ENCODE peak calls at places on chromosomes 3 and 15, in seven cellular contexts. R is kidney tubule cell; A is NCI-H524 treated with DMSO at 0.1 percent for 48 hours; X is right atrium auricular region; T is KBM-7; B is activated T-cell treated with anti-CD3 and anti-CD28 coated beads, Interleukin-2, amount 50 U/mL, for 72 hours; G is heart left ventricle. H is an unnamed sample.

GRCh38 chr3:190073264-190073663 is 47.4 kb downstream of the P3H2 start:
- DNase-seq in X (no peak), A (no peak), G (no peak), R (peak; percentile 90), T (no peak), B (no peak), H (no peak)

GRCh38 chr15:39782441-39783138 is at the start of gene FSIP1:
- DNase-seq in R (peak; percentile 97), T (peak; percentile 97), B (peak; percentile 97), G (peak; percentile 96), X (peak; percentile 96), A (peak; percentile 79), H (peak; percentile 99)

GRCh38 chr3:131110087-131110486 is 83.4 kb downstream of the NEK11 start:
- DNase-seq in B (no peak), X (no peak), G (no peak), A (no peak), T (no peak), R (peak; percentile 80), H (no peak)

GRCh38 chr3:10596746-10597448 is 91.5 kb upstream of the ATP2B2 start:
- DNase-seq in X (no peak), A (peak; percentile 84), G (no peak), R (no peak), B (no peak), T (no peak), H (no peak)

GRCh38 chr3:131142580-131142979 is 115.9 kb downstream of the NEK11 start:
- DNase-seq in G (no peak), A (no peak), B (no peak), T (peak; percentile 14), R (no peak), X (no peak), H (no peak)

GRCh38 chr3:177944228-177944661 is 592.0 kb upstream of the KCNMB2 start:
- DNase-seq in A (no peak), B (no peak), R (no peak), G (no peak), X (no peak), T (peak; percentile 94), H (no peak)

GRCh38 chr3:141913150-141913811 is 36.8 kb downstream of the ATP1B3 start:
- DNase-seq in B (peak; percentile 52), G (peak; percentile 25), X (no peak), A (peak; percentile 53), T (peak; percentile 75), R (peak; percentile 61), H (no peak)

GRCh38 chr3:13420051-13420816 is at the start of gene NUP210:
- DNase-seq in B (peak; percentile 83), X (no peak), T (peak; percentile 36), R (peak; percentile 64), G (no peak), A (no peak), H (peak; percentile 60)

GRCh38 chr15:67201136-67201535 is 53.3 kb downstream of the AAGAB start:
- DNase-seq in R (peak; percentile 73), B (no peak), A (no peak), G (no peak), T (peak; percentile 75), X (no peak), H (no peak)

GRCh38 chr3:66860771-66861170 is 137.3 kb upstream of the KBTBD8 start:
- DNase-seq in T (no peak), X (no peak), R (peak; percentile 54), G (no peak), B (no peak), A (no peak), H (no peak)

GRCh38 chr3:1692428-1692827 is 406.2 kb upstream of the CNTN4 start:
- DNase-seq in G (no peak), R (no peak), B (no peak), A (no peak), T (no peak), X (no peak), H (no peak)

GRCh38 chr15:101329867-101330380 is 34.9 kb upstream of the SNRPA1 start:
- DNase-seq in T (no peak), R (no peak), B (no peak), X (no peak), G (no peak), A (no peak), H (no peak)

GRCh38 chr3:111610189-111610588 is 15.0 kb upstream of the ZBED2 start:
- DNase-seq in R (no peak), B (peak; percentile 59), G (no peak), T (peak; percentile 2), X (no peak), A (no peak), H (no peak)

GRCh38 chr15:63466378-63467192 is 37.8 kb upstream of the USP3 start:
- DNase-seq in T (peak; percentile 93), G (peak; percentile 25), B (peak; percentile 66), A (peak; percentile 60), R (peak; percentile 75), X (no peak), H (no peak)

GRCh38 chr3:194508486-194509449 is 22.0 kb upstream of the ATP13A3 start:
- DNase-seq in B (no peak), A (no peak), T (peak; percentile 32), G (no peak), R (no peak), X (peak; percentile 2), H (no peak)

GRCh38 chr15:58146734-58147133 is 8.6 kb downstream of the AQP9 start:
- DNase-seq in X (no peak), G (no peak), A (no peak), T (no peak), R (peak; percentile 96), B (no peak), H (no peak)

GRCh38 chr15:76060098-76060989 is 559 bp downstream of the TMEM266 start:
- DNase-seq in R (no peak), T (peak; percentile 49), A (no peak), X (no peak), G (no peak), B (peak; percentile 39), H (no peak)

GRCh38 chr15:37061996-37062395 is 38.4 kb downstream of the MEIS2 start:
- DNase-seq in A (no peak), R (peak; percentile 19), T (no peak), X (no peak), B (no peak), G (no peak), H (peak; percentile 6)

GRCh38 chr15:72086920-72087648 is 30.9 kb downstream of the MYO9A start:
- DNase-seq in A (no peak), X (no peak), B (no peak), G (no peak), R (no peak), T (no peak), H (no peak)

GRCh38 chr3:69290006-69290405 is 95.9 kb downstream of the FRMD4B start:
- DNase-seq in G (peak; percentile 39), B (no peak), X (peak; percentile 76), T (no peak), R (peak; percentile 13), A (no peak), H (peak; percentile 37)

GRCh38 chr3:183825380-183826161 is at the start of gene MAP6D1:
- DNase-seq in X (no peak), T (peak; percentile 86), R (peak; percentile 62), G (peak; percentile 30), B (peak; percentile 55), A (peak; percentile 18), H (peak; percentile 34)